ENCODE peak calls at places on chromosomes 12 and 14, in eight cellular contexts. I is kidney glomerular epithelial cell, E is MM.1S, P is T follicular helper cell, Q is HS-5, D is Daoy, T is ecto neural progenitor cell, N is AG04449. W is an unnamed sample.

GRCh38 chr12:42670719-42671118 is 81.2 kb upstream of the PRICKLE1 start:
- DNase-seq in T (no peak), D (no peak), N (no peak), Q (no peak), E (no peak), P (no peak), I (no peak), W (no peak)

GRCh38 chr14:39673141-39674133 is 241.2 kb upstream of the FBXO33 start:
- DNase-seq in I (peak; percentile 84), Q (peak; percentile 42), D (no peak), T (no peak), P (no peak), E (no peak), N (peak; percentile 28), W (peak; percentile 70)

GRCh38 chr12:12098689-12099010 is 27.9 kb downstream of the BCL2L14 start:
- DNase-seq in N (no peak), Q (no peak), T (no peak), E (no peak), I (no peak), D (no peak), P (no peak), W (no peak)

GRCh38 chr12:50537538-50537919 is 32.7 kb downstream of the DIP2B start:
- DNase-seq in N (no peak), P (no peak), I (peak; percentile 75), Q (peak; percentile 78), D (peak; percentile 77), E (no peak), T (no peak), W (no peak)

GRCh38 chr14:91315844-91316267 is 71.4 kb upstream of the GPR68 start:
- DNase-seq in T (no peak), N (no peak), D (peak; percentile 40), Q (no peak), P (peak; percentile 74), E (peak; percentile 73), I (no peak), W (no peak)

GRCh38 chr14:99363616-99364290 is 91.8 kb upstream of the BCL11B start:
- DNase-seq in D (no peak), I (no peak), P (no peak), N (no peak), Q (no peak), T (peak; percentile 37), E (no peak), W (no peak)

GRCh38 chr14:91328313-91329050 is 84.0 kb upstream of the GPR68 start:
- DNase-seq in P (no peak), N (no peak), I (no peak), T (no peak), Q (no peak), D (no peak), E (no peak), W (no peak)

GRCh38 chr12:124053855-124054254 is 80.8 kb downstream of the ZNF664 start:
- DNase-seq in N (no peak), D (peak; percentile 72), E (no peak), P (no peak), T (peak; percentile 69), I (peak; percentile 46), Q (no peak), W (peak; percentile 48)

GRCh38 chr12:52037248-52037861 is 13.9 kb upstream of the NR4A1 start:
- DNase-seq in N (no peak), D (peak; percentile 45), E (no peak), P (no peak), T (peak; percentile 86), I (no peak), Q (no peak), W (peak; percentile 38)

GRCh38 chr12:51622564-51622963 is 31.5 kb downstream of the SCN8A start:
- DNase-seq in Q (no peak), T (no peak), N (no peak), P (no peak), E (no peak), D (peak; percentile 72), I (peak; percentile 48), W (peak; percentile 59)

GRCh38 chr12:22738945-22739344 is 114.0 kb downstream of the ETNK1 start:
- DNase-seq in P (no peak), D (no peak), E (no peak), T (no peak), N (no peak), I (peak; percentile 48), Q (peak; percentile 81), W (no peak)

GRCh38 chr14:69708586-69709169 is 58.3 kb upstream of the SRSF5 start:
- DNase-seq in D (no peak), N (no peak), P (peak; percentile 13), Q (no peak), E (no peak), I (no peak), T (peak; percentile 82), W (no peak)

GRCh38 chr12:132270969-132271754 is 58.2 kb downstream of the GALNT9 start:
- DNase-seq in P (no peak), N (no peak), Q (no peak), E (no peak), T (no peak), D (no peak), I (no peak), W (no peak)

GRCh38 chr12:6052206-6052939 is 72.1 kb downstream of the VWF start:
- DNase-seq in I (no peak), N (no peak), E (no peak), Q (no peak), T (no peak), P (no peak), D (no peak), W (no peak)

GRCh38 chr12:52821826-52822660 is 8.1 kb upstream of the KRT4 start:
- DNase-seq in N (no peak), E (no peak), D (no peak), Q (no peak), I (no peak), P (no peak), T (no peak), W (no peak)

GRCh38 chr14:98591161-98591560 is 680.8 kb downstream of the BCL11B start:
- DNase-seq in Q (no peak), D (no peak), N (no peak), P (no peak), I (no peak), E (no peak), T (no peak), W (no peak)

GRCh38 chr14:68896132-68896531 is 83.0 kb downstream of the ACTN1 start:
- DNase-seq in Q (no peak), T (no peak), P (no peak), D (no peak), I (no peak), E (no peak), N (no peak), W (no peak)

GRCh38 chr12:106840217-106840616 is 65.7 kb downstream of the RIC8B start:
- DNase-seq in T (no peak), N (peak; percentile 10), D (peak; percentile 62), Q (no peak), P (no peak), I (peak; percentile 96), E (no peak), W (peak; percentile 90)

GRCh38 chr12:132329036-132329738 is at the start of gene GALNT9:
- DNase-seq in I (no peak), Q (no peak), N (no peak), T (peak; percentile 88), P (no peak), E (no peak), D (no peak), W (peak; percentile 28)

GRCh38 chr12:63066782-63067181 is 84.2 kb downstream of the AVPR1A start:
- DNase-seq in Q (no peak), T (no peak), D (no peak), P (no peak), N (no peak), E (no peak), I (no peak), W (no peak)

GRCh38 chr14:51507556-51508511 is 143.9 kb upstream of the FRMD6 start:
- DNase-seq in P (no peak), D (peak; percentile 37), N (peak; percentile 45), Q (no peak), T (peak; percentile 47), E (no peak), I (no peak), W (peak; percentile 97)

W was measured in A673.